ENCODE peak calls at places on chromosomes 5 and 9, in ten cellular contexts. X, Q, L, G, R, P, D, J, I and E are unnamed samples.

GRCh38 chr9:137784046-137784445 is 93.5 kb upstream of the CACNA1B start:
- DNase-seq in P (no peak), Q (no peak), R (no peak), I (no peak), X (no peak), G (no peak), D (no peak), L (no peak), J (no peak), E (no peak)

GRCh38 chr5:132471006-132471907 is 19.3 kb downstream of the IRF1 start:
- DNase-seq in I (no peak), R (no peak), G (no peak), D (no peak), Q (peak; percentile 14), L (peak; percentile 23), P (no peak), J (no peak), X (no peak), E (no peak)

GRCh38 chr9:134655591-134656333 is 14.2 kb downstream of the COL5A1 start:
- DNase-seq in Q (peak; percentile 29), R (no peak), G (no peak), P (no peak), I (no peak), D (no peak), L (no peak), X (no peak), J (no peak), E (no peak)

GRCh38 chr9:93580654-93581380 is 4.4 kb downstream of the PHF2 start:
- DNase-seq in G (no peak), P (no peak), X (no peak), Q (no peak), D (no peak), I (no peak), L (peak; percentile 30), R (no peak), J (no peak), E (no peak)

GRCh38 chr5:82942083-82942881 is 134.9 kb downstream of the TMEM167A start:
- DNase-seq in P (no peak), G (no peak), Q (no peak), I (no peak), D (no peak), J (no peak), X (no peak), R (no peak), L (no peak), E (no peak)

GRCh38 chr5:132134384-132134783 is 60.8 kb downstream of the CSF2 start:
- DNase-seq in D (no peak), J (peak; percentile 50), P (peak; percentile 59), R (peak; percentile 28), L (no peak), Q (no peak), X (no peak), I (peak; percentile 5), G (no peak), E (peak; percentile 48)

GRCh38 chr9:5515261-5515650 is 4.9 kb downstream of the PDCD1LG2 start:
- DNase-seq in Q (no peak), D (no peak), P (no peak), I (no peak), R (no peak), J (no peak), G (no peak), L (no peak), X (no peak), E (no peak)

GRCh38 chr9:38359297-38359653 is 33.2 kb upstream of the ALDH1B1 start:
- DNase-seq in J (no peak), G (no peak), R (no peak), X (no peak), L (no peak), Q (no peak), D (no peak), P (no peak), I (no peak), E (no peak)

GRCh38 chr5:101430551-101430950 is 527.5 kb upstream of the ST8SIA4 start:
- DNase-seq in D (no peak), L (no peak), Q (no peak), P (no peak), I (no peak), X (no peak), G (no peak), J (no peak), R (no peak), E (no peak)

GRCh38 chr5:101425345-101425744 is 522.3 kb upstream of the ST8SIA4 start:
- DNase-seq in R (peak; percentile 54), J (peak; percentile 4), L (no peak), P (peak; percentile 82), D (no peak), I (peak; percentile 60), G (no peak), Q (no peak), X (no peak), E (no peak)

GRCh38 chr5:101424530-101425175 is 521.6 kb upstream of the ST8SIA4 start:
- DNase-seq in G (no peak), R (peak; percentile 68), D (no peak), J (peak; percentile 47), L (no peak), I (peak; percentile 69), Q (no peak), P (peak; percentile 93), X (no peak), E (peak; percentile 64)

GRCh38 chr5:101431201-101431600 is 528.1 kb upstream of the ST8SIA4 start:
- DNase-seq in Q (no peak), X (no peak), G (no peak), I (peak; percentile 3), J (no peak), L (no peak), R (no peak), P (no peak), D (no peak), E (no peak)

GRCh38 chr5:101429241-101429640 is 526.2 kb upstream of the ST8SIA4 start:
- DNase-seq in G (no peak), P (peak; percentile 74), L (no peak), R (peak; percentile 42), I (peak; percentile 73), J (peak; percentile 13), X (no peak), Q (no peak), D (no peak), E (no peak)
- H3K4me3 ChIP-seq in G (no peak overlapping the region), P (no peak overlapping the region), L (no peak overlapping the region), R (no peak overlapping the region), I (no peak overlapping the region), J (no peak overlapping the region), X (no peak overlapping the region), Q (no peak overlapping the region), D (no peak overlapping the region), E (no peak overlapping the region)

GRCh38 chr9:108101410-108101809 is 611.8 kb upstream of the KLF4 start:
- DNase-seq in D (no peak), X (no peak), G (no peak), I (no peak), L (no peak), P (no peak), R (no peak), Q (no peak), J (no peak), E (no peak)

GRCh38 chr9:108104991-108105390 is 615.4 kb upstream of the KLF4 start:
- DNase-seq in G (no peak), P (no peak), R (no peak), X (no peak), D (no peak), Q (no peak), J (no peak), L (no peak), I (no peak), E (peak; percentile 69)

GRCh38 chr9:108100571-108100970 is 611.0 kb upstream of the KLF4 start:
- DNase-seq in G (no peak), P (no peak), J (no peak), D (no peak), I (no peak), R (no peak), L (no peak), Q (no peak), X (no peak), E (no peak)

GRCh38 chr9:108105885-108106284 is 616.3 kb upstream of the KLF4 start:
- DNase-seq in L (no peak), P (no peak), G (peak; percentile 60), R (no peak), I (no peak), D (no peak), J (no peak), Q (no peak), X (no peak), E (no peak)

GRCh38 chr9:108103294-108103693 is 613.7 kb upstream of the KLF4 start:
- DNase-seq in J (no peak), I (peak; percentile 48), G (no peak), L (no peak), P (peak; percentile 28), X (no peak), Q (no peak), D (no peak), R (no peak), E (no peak)
- H3K4me3 ChIP-seq in J (no peak overlapping the region), I (no peak overlapping the region), G (no peak overlapping the region), L (no peak overlapping the region), P (no peak overlapping the region), X (no peak overlapping the region), Q (no peak overlapping the region), D (no peak overlapping the region), R (no peak overlapping the region), E (no peak overlapping the region)

DNA sequence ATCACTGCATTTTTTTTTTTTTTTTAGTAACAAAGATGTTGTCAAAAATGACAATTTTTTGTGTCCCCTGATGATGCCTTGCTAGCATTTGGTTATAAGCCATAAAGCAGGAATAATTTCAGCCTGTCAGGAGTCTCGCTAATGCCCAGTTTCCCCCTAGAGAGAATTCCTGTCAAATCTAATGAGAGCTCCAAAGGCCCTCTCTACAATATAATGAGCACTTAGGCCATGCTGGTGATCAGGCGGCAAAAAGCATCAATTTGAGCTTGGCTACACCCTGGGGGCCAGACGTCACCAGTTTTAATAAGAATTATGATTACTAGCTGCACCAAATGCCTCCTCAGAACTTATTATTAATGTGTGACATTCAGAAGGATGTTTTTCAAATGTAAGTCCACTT is 6.1 kb downstream of the TLE1 start:
- DNase-seq in I (no peak), Q (no peak), D (no peak), L (no peak), G (no peak), J (no peak), P (no peak), X (no peak), R (no peak), E (no peak)
- H3K4me3 ChIP-seq in I (no peak overlapping the region), Q (no peak overlapping the region), D (no peak overlapping the region), L (peak overlapping the region; percentile 7), G (no peak overlapping the region), J (no peak overlapping the region), P (no peak overlapping the region), X (no peak overlapping the region), R (no peak overlapping the region), E (no peak overlapping the region)

GRCh38 chr9:127967151-127967809 is 13.5 kb downstream of the EEIG1 start:
- DNase-seq in X (no peak), P (no peak), R (no peak), J (no peak), L (no peak), Q (no peak), D (no peak), I (no peak), G (no peak), E (no peak)

GRCh38 chr9:127970401-127971313 is 10.1 kb downstream of the EEIG1 start:
- DNase-seq in L (no peak), J (no peak), Q (no peak), I (no peak), X (peak; percentile 45), R (no peak), G (peak; percentile 46), P (no peak), D (peak; percentile 91), E (peak; percentile 89)

GRCh38 chr9:127966416-127967150 is 14.2 kb downstream of the EEIG1 start:
- DNase-seq in X (no peak), D (peak; percentile 34), P (no peak), G (no peak), J (no peak), Q (no peak), I (no peak), R (no peak), L (peak; percentile 72), E (no peak)

GRCh38 chr9:127968046-127968445 is 12.7 kb downstream of the EEIG1 start:
- DNase-seq in D (no peak), J (no peak), P (peak; percentile 79), X (no peak), R (no peak), I (peak; percentile 56), G (no peak), L (peak; percentile 62), Q (no peak), E (peak; percentile 96)

GRCh38 chr9:127968717-127969383 is 11.9 kb downstream of the EEIG1 start:
- DNase-seq in L (peak; percentile 84), Q (no peak), J (peak; percentile 83), D (no peak), R (no peak), I (peak; percentile 92), P (peak; percentile 98), G (no peak), X (no peak), E (peak; percentile 95)
- H3K4me3 ChIP-seq in L (no peak overlapping the region), Q (no peak overlapping the region), J (no peak overlapping the region), D (peak overlapping the region; percentile 39), R (no peak overlapping the region), I (no peak overlapping the region), P (no peak overlapping the region), G (no peak overlapping the region), X (peak overlapping the region; percentile 20), E (no peak overlapping the region)